ENCODE peak calls at places on chromosomes 16 and 17, in seven cellular contexts. J, Z, X, O, Q, R and G are unnamed samples.

GRCh38 chr17:48596000-48596734 is 2.6 kb upstream of the HOXB5 start:
- DNase-seq in J (no peak), O (no peak), X (peak), Q (no peak), R (no peak), Z (no peak), G (peak)

GRCh38 chr16:54136276-54136625 is 150.3 kb downstream of the IRX3 start:
- DNase-seq in X (no peak), R (no peak), Z (no peak), J (no peak), Q (peak), O (no peak), G (peak)

GRCh38 chr16:10729649-10730048 is 14.0 kb upstream of the NUBP1 start:
- DNase-seq in J (no peak), Z (peak), O (peak), R (no peak), Q (peak), X (peak), G (peak)

GRCh38 chr17:44672479-44673093 is 16.3 kb downstream of the MEIOC start:
- DNase-seq in X (no peak), J (no peak), R (peak), Z (no peak), Q (peak), O (no peak), G (peak)

GRCh38 chr16:88965826-88966480 is 11.1 kb downstream of the CBFA2T3 start:
- DNase-seq in J (no peak), R (no peak), Q (no peak), O (no peak), X (no peak), Z (no peak), G (no peak)

GRCh38 chr17:82134101-82134500 is 36.1 kb upstream of the FASN start:
- DNase-seq in X (peak), R (no peak), O (peak), J (no peak), Z (no peak), Q (no peak), G (no peak)

GRCh38 chr16:50605733-50606430 is 57.7 kb downstream of the NKD1 start:
- DNase-seq in O (no peak), J (no peak), X (no peak), Q (no peak), Z (no peak), R (no peak), G (no peak)

GRCh38 chr17:17815062-17815406 is 21.8 kb downstream of the SREBF1 start:
- DNase-seq in Q (no peak), X (no peak), O (no peak), R (no peak), J (no peak), Z (no peak), G (no peak)

GRCh38 chr16:67000384-67001158 is 12.2 kb downstream of the CES4A start:
- DNase-seq in Z (no peak), R (peak), J (no peak), O (peak), X (no peak), Q (no peak), G (no peak)

GRCh38 chr17:28983286-28984240 is 22.3 kb downstream of the SEZ6 start:
- DNase-seq in X (no peak), J (no peak), Z (no peak), O (no peak), Q (no peak), R (no peak), G (peak)

GRCh38 chr17:31877911-31878702 is 19.1 kb upstream of the COPRS start:
- DNase-seq in Q (peak), O (peak), X (no peak), J (no peak), R (peak), Z (no peak), G (peak)

GRCh38 chr16:53766304-53767016 is 62.5 kb downstream of the FTO start:
- DNase-seq in O (no peak), R (no peak), Q (peak), Z (no peak), J (no peak), X (no peak), G (peak)

GRCh38 chr17:57401556-57402488 is 145.5 kb downstream of the MSI2 start:
- DNase-seq in Q (no peak), R (peak), X (no peak), Z (no peak), O (no peak), J (no peak), G (no peak)

GRCh38 chr17:75679706-75680201 is 12.6 kb downstream of the SAP30BP start:
- DNase-seq in R (no peak), Q (peak), J (no peak), Z (no peak), O (peak), X (no peak), G (no peak)

GRCh38 chr16:52090080-52090479 is 456.9 kb downstream of the TOX3 start:
- DNase-seq in J (no peak), Z (no peak), O (no peak), X (no peak), R (no peak), Q (peak), G (peak)

GRCh38 chr16:3182608-3183444 is 5.2 kb upstream of the OR1F1 start:
- DNase-seq in X (no peak), Z (no peak), R (no peak), Q (peak), O (no peak), J (no peak), G (peak)

GRCh38 chr16:2388875-2389433 is 40.3 kb upstream of the CCNF start:
- DNase-seq in Z (no peak), J (peak), X (no peak), R (no peak), O (peak), Q (peak), G (peak)

GRCh38 chr16:69319826-69320730 is 8.9 kb downstream of the VPS4A start:
- DNase-seq in J (no peak), Q (no peak), R (no peak), O (no peak), X (no peak), Z (no peak), G (no peak)

GRCh38 chr17:50214986-50215730 is 13.7 kb upstream of the COL1A1 start:
- DNase-seq in Z (no peak), Q (no peak), J (no peak), O (no peak), R (no peak), X (no peak), G (no peak)

GRCh38 chr17:2267354-2267753 is 36.2 kb downstream of the SMG6 start:
- DNase-seq in Z (no peak), R (no peak), X (no peak), Q (no peak), O (no peak), J (no peak), G (no peak)

GRCh38 chr17:60335289-60335688 is 56.6 kb downstream of the USP32 start:
- DNase-seq in X (no peak), Q (peak), Z (no peak), R (no peak), O (no peak), J (no peak), G (no peak)

GRCh38 chr17:39071573-39071972 is 79.9 kb downstream of the PLXDC1 start:
- DNase-seq in R (no peak), Z (no peak), J (no peak), Q (no peak), X (no peak), O (no peak), G (no peak)

GRCh38 chr16:29675811-29676643 is 3.0 kb upstream of the QPRT start:
- DNase-seq in Q (peak), Z (no peak), X (no peak), R (peak), J (no peak), O (no peak), G (peak)

GRCh38 chr17:13582776-13583414 is 18.8 kb downstream of the HS3ST3A1 start:
- DNase-seq in O (no peak), R (no peak), Q (no peak), J (no peak), X (no peak), Z (no peak), G (peak)

GRCh38 chr16:85402910-85403692 is 210.0 kb upstream of the GSE1 start:
- DNase-seq in Q (peak), X (peak), J (no peak), O (no peak), R (no peak), Z (no peak), G (peak)

GRCh38 chr16:87076950-87077749 is 240.0 kb downstream of the C16orf95 start:
- DNase-seq in O (no peak), X (no peak), Z (no peak), Q (peak), R (peak), J (peak), G (peak)

GRCh38 chr16:74186589-74186988 is 110.0 kb upstream of the PSMD7 start:
- DNase-seq in J (peak), O (no peak), Q (no peak), Z (peak), R (no peak), X (no peak), G (peak)

GRCh38 chr16:51041546-51041945 is 109.5 kb downstream of the SALL1 start:
- DNase-seq in J (no peak), Q (no peak), O (no peak), R (no peak), X (no peak), Z (no peak), G (no peak)

GRCh38 chr17:63486317-63487013 is 9.6 kb downstream of the ACE start:
- DNase-seq in Z (no peak), X (no peak), J (no peak), R (peak), Q (no peak), O (no peak), G (no peak)

GRCh38 chr16:58503166-58503862 is 3.4 kb downstream of the NDRG4 start:
- DNase-seq in X (peak), O (no peak), J (no peak), R (no peak), Z (no peak), Q (no peak), G (no peak)